ENCODE peak calls at places on chromosomes 6 and 20, in eight cellular contexts. B is DND-41, V is aorta, D is mammary epithelial cell, I is fibroblast of lung, W is PC-3, X is left ventricle myocardium inferior, K is heart left ventricle. Z is an unnamed sample.

GRCh38 chr6:10555625-10556309 is 34.6 kb downstream of the GCNT2 start:
- DNase-seq in B (no peak), V (peak; percentile 70), D (peak; percentile 46), I (peak; percentile 46), W (no peak), X (peak; percentile 65), K (peak; percentile 59), Z (peak; percentile 38)

GRCh38 chr6:56266011-56266410 is 18.6 kb upstream of the COL21A1 start:
- DNase-seq in B (no peak), V (no peak), D (no peak), I (no peak), W (no peak), X (no peak), K (no peak), Z (no peak)

GRCh38 chr20:37566590-37567330 is 39.1 kb upstream of the BLCAP start:
- DNase-seq in B (no peak), V (no peak), D (no peak), I (no peak), W (no peak), X (no peak), K (no peak), Z (no peak)

GRCh38 chr6:25477006-25477590 is 174.9 kb upstream of the SCGN start:
- DNase-seq in B (no peak), V (no peak), D (peak; percentile 61), I (peak; percentile 34), W (peak; percentile 58), X (no peak), K (no peak), Z (no peak)

GRCh38 chr6:7479801-7480266 is 61.6 kb upstream of the DSP start:
- DNase-seq in B (no peak), V (no peak), D (peak; percentile 100), I (peak; percentile 16), W (peak; percentile 91), X (no peak), K (no peak), Z (no peak)

GRCh38 chr6:37134622-37135191 is 35.2 kb upstream of the PIM1 start:
- DNase-seq in B (no peak), V (peak; percentile 79), D (peak; percentile 95), I (peak; percentile 94), W (peak; percentile 97), X (no peak), K (no peak), Z (peak; percentile 89)

GRCh38 chr6:19410477-19410876 is 426.7 kb upstream of the ID4 start:
- DNase-seq in B (no peak), V (no peak), D (peak; percentile 95), I (peak; percentile 15), W (peak; percentile 83), X (no peak), K (no peak), Z (no peak)

GRCh38 chr6:12504325-12504966 is 212.1 kb upstream of the PHACTR1 start:
- DNase-seq in B (peak; percentile 5), V (no peak), D (peak; percentile 25), I (no peak), W (peak; percentile 74), X (no peak), K (no peak), Z (no peak)

GRCh38 chr6:35034411-35035171 is 106.5 kb downstream of the TCP11 start:
- DNase-seq in B (no peak), V (peak; percentile 79), D (peak; percentile 7), I (peak; percentile 18), W (peak; percentile 36), X (peak; percentile 71), K (peak; percentile 63), Z (peak; percentile 65)

GRCh38 chr6:2873643-2874042 is 29.5 kb downstream of the SERPINB9 start:
- DNase-seq in B (no peak), V (no peak), D (no peak), I (no peak), W (no peak), X (no peak), K (no peak), Z (no peak)

GRCh38 chr20:19783966-19784401 is 25.9 kb downstream of the RIN2 start:
- DNase-seq in B (no peak), V (no peak), D (peak; percentile 74), I (peak; percentile 59), W (peak; percentile 91), X (peak; percentile 65), K (peak; percentile 42), Z (no peak)

GRCh38 chr6:1705183-1705582 is 95.5 kb downstream of the FOXC1 start:
- DNase-seq in B (no peak), V (no peak), D (no peak), I (no peak), W (no peak), X (no peak), K (no peak), Z (no peak)

GRCh38 chr6:45480697-45481415 is 103.1 kb upstream of the SUPT3H start:
- DNase-seq in B (no peak), V (no peak), D (no peak), I (no peak), W (no peak), X (no peak), K (no peak), Z (no peak)

GRCh38 chr6:87901613-87902012 is 146.0 kb upstream of the SPACA1 start:
- DNase-seq in B (no peak), V (no peak), D (no peak), I (no peak), W (no peak), X (no peak), K (no peak), Z (no peak)

GRCh38 chr20:25136643-25137559 is 55.0 kb upstream of the VSX1 start:
- DNase-seq in B (no peak), V (peak; percentile 93), D (peak; percentile 77), I (peak; percentile 93), W (peak; percentile 78), X (peak; percentile 65), K (peak; percentile 71), Z (peak; percentile 83)

GRCh38 chr6:138570716-138571020 is 71.4 kb upstream of the NHSL1 start:
- DNase-seq in B (no peak), V (no peak), D (no peak), I (peak; percentile 23), W (no peak), X (no peak), K (no peak), Z (no peak)
- H3K27ac ChIP-seq in B (no peak overlapping the region), V (no peak overlapping the region), D (no peak overlapping the region), I (peak overlapping the region; percentile 38), W (no peak overlapping the region), X (peak overlapping the region; percentile 86), K (no peak overlapping the region), Z (no peak overlapping the region)

GRCh38 chr20:4702562-4703280 is 19.0 kb upstream of the PRND start:
- DNase-seq in B (no peak), V (no peak), D (peak; percentile 46), I (no peak), W (peak; percentile 15), X (no peak), K (no peak), Z (no peak)
- H3K36me3 ChIP-seq in B (peaks cover 14% of the 10 kb centered on the region), V (no peaks in the 10 kb centered on the region), D (peaks cover 27% of the 10 kb centered on the region), I (peaks cover 6% of the 10 kb centered on the region), W (peaks cover 26% of the 10 kb centered on the region), X (peaks cover 20% of the 10 kb centered on the region), K (no peaks in the 10 kb centered on the region), Z (peaks cover 13% of the 10 kb centered on the region)

DNA sequence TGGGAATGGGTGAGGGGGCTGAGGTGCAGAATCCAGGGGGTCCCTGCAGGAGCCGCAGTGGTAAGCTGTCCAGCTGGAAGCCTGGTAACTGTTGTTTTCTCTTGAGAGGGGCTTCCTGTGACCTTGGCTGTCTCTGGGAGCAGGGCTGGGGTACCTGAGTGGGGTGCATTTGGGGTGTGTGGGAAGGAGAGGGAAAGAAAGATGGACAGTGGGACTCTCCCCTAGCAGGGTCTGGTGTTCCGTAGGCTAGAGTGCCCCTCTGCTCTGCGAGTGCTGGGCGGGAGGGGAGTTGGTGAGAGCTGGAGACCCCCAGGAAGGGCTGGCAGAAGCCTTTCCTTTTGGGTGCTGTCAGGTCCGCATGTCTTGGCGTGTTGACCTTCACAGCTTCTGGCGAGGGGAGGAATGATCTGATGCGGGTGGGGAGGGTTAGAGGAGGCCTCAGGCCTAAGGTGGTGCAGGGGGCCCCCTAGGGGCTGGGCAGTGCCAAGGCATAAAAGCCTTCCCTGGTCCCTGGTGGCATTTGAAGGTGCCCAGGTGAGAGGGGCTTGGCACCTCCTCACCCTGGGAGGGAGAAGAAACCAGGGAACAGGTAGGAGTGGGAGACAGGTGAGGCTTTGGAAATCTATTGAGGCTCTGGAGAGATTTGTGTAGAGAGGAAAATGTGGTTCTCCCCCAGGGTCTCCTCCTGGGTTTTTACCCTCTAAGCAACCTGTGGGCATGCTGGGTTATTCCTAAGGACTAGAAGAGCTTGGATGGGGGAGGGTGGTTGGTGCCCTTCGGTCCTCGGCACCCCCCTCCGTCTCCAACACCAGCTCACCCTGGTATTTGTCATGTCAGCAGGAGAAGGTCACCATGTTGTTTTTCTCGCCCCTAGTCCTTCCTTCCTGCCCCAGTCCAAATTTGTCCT is 3.3 kb downstream of the VEGFA start:
- DNase-seq in B (peak; percentile 64), V (peak; percentile 64), D (peak; percentile 62), I (peak; percentile 67), W (peak; percentile 76), X (peak; percentile 58), K (peak; percentile 65), Z (no peak)
- H3K4me1 ChIP-seq in B (peaks cover 61% of the 10 kb centered on the region), V (no peaks in the 10 kb centered on the region), D (peaks cover 30% of the 10 kb centered on the region), I (peaks cover 33% of the 10 kb centered on the region), W (peaks cover 23% of the 10 kb centered on the region), X (peaks cover 98% of the 10 kb centered on the region), K (peaks cover 67% of the 10 kb centered on the region), Z (no peaks in the 10 kb centered on the region)

GRCh38 chr20:57445298-57445697 is 54.1 kb downstream of the RBM38 start:
- DNase-seq in B (no peak), V (peak; percentile 84), D (no peak), I (peak; percentile 42), W (peak; percentile 27), X (peak; percentile 51), K (peak; percentile 77), Z (peak; percentile 54)
- H3K27ac ChIP-seq in B (no peak overlapping the region), V (peak overlapping the region; percentile 66), D (no peak overlapping the region), I (no peak overlapping the region), W (no peak overlapping the region), X (peak overlapping the region; percentile 67), K (no peak overlapping the region), Z (peak overlapping the region; percentile 25)

GRCh38 chr20:48679603-48680002 is 148.2 kb downstream of the PREX1 start:
- DNase-seq in B (no peak), V (peak; percentile 44), D (no peak), I (no peak), W (peak; percentile 15), X (no peak), K (no peak), Z (no peak)
- H3K36me3 ChIP-seq in B (no peaks in the 10 kb centered on the region), V (no peaks in the 10 kb centered on the region), D (no peaks in the 10 kb centered on the region), I (no peaks in the 10 kb centered on the region), W (no peaks in the 10 kb centered on the region), X (peaks cover 23% of the 10 kb centered on the region), K (no peaks in the 10 kb centered on the region), Z (peaks cover 42% of the 10 kb centered on the region)

GRCh38 chr6:8973395-8973794 is 538.0 kb upstream of the SLC35B3 start:
- DNase-seq in B (no peak), V (no peak), D (no peak), I (no peak), W (no peak), X (no peak), K (no peak), Z (no peak)
- H3K4me1 ChIP-seq in B (no peaks in the 10 kb centered on the region), V (no peaks in the 10 kb centered on the region), D (no peaks in the 10 kb centered on the region), I (no peaks in the 10 kb centered on the region), W (no peaks in the 10 kb centered on the region), X (no peaks in the 10 kb centered on the region), K (no peaks in the 10 kb centered on the region), Z (no peaks in the 10 kb centered on the region)

GRCh38 chr6:16596890-16597331 is 164.3 kb downstream of the ATXN1 start:
- DNase-seq in B (no peak), V (no peak), D (peak; percentile 82), I (no peak), W (no peak), X (no peak), K (no peak), Z (no peak)
- H3K27ac ChIP-seq in B (no peak overlapping the region), V (no peak overlapping the region), D (peak overlapping the region; percentile 59), I (no peak overlapping the region), W (no peak overlapping the region), X (no peak overlapping the region), K (no peak overlapping the region), Z (no peak overlapping the region)

GRCh38 chr20:38953630-38954340 is 8.4 kb upstream of the DHX35 start:
- DNase-seq in B (no peak), V (no peak), D (no peak), I (no peak), W (no peak), X (no peak), K (no peak), Z (no peak)
- H3K36me3 ChIP-seq in B (peaks cover 56% of the 10 kb centered on the region), V (no peaks in the 10 kb centered on the region), D (peaks cover 12% of the 10 kb centered on the region), I (peaks cover 10% of the 10 kb centered on the region), W (peaks cover 41% of the 10 kb centered on the region), X (no peaks in the 10 kb centered on the region), K (no peaks in the 10 kb centered on the region), Z (no peaks in the 10 kb centered on the region)

Z was measured in tibial artery.